ENCODE peak calls at places on chromosomes 16 and 17, in five cellular contexts. X is heart right ventricle; P is CD8-positive, alpha-beta T cell; F is IMR-90; Q is GM12865. K is an unnamed sample.
A peak's percentile ranks its signal among the peaks of the same experiment; 100 is the strongest.

GRCh38 chr17:9253308-9253707 is 232.0 kb downstream of the NTN1 start:
- DNase-seq in X (no peak), P (no peak), F (no peak), Q (no peak), K (no peak)

GRCh38 chr16:324451-325334 is 27.8 kb downstream of the AXIN1 start:
- DNase-seq in X (no peak), P (peak; percentile 57), F (no peak), Q (peak; percentile 70), K (no peak)

GRCh38 chr16:21159281-21159951 is 942 bp downstream of the LDAF1 start:
- DNase-seq in X (peak; percentile 49), P (no peak), F (no peak), Q (peak; percentile 28), K (no peak)

GRCh38 chr17:30555942-30556341 is 78.7 kb downstream of the GOSR1 start:
- DNase-seq in X (no peak), P (no peak), F (no peak), Q (no peak), K (no peak)

GRCh38 chr17:82823004-82823403 is 16.8 kb downstream of the ZNF750 start:
- DNase-seq in X (no peak), P (no peak), F (no peak), Q (peak; percentile 9), K (no peak)

GRCh38 chr17:63722403-63722802 is 19.2 kb downstream of the STRADA start:
- DNase-seq in X (no peak), P (no peak), F (peak; percentile 27), Q (no peak), K (no peak)

GRCh38 chr16:2963611-2964415 is at the start of gene KREMEN2:
- DNase-seq in X (no peak), P (no peak), F (no peak), Q (no peak), K (no peak)

GRCh38 chr17:47621293-47622178 is 28.2 kb upstream of the KPNB1 start:
- DNase-seq in X (peak; percentile 24), P (no peak), F (peak; percentile 91), Q (no peak), K (peak; percentile 96)

GRCh38 chr16:68446941-68447675 is 1.2 kb downstream of the SMPD3 start:
- DNase-seq in X (no peak), P (no peak), F (no peak), Q (no peak), K (no peak)

GRCh38 chr16:51461255-51461654 is 310.2 kb upstream of the SALL1 start:
- DNase-seq in X (no peak), P (no peak), F (no peak), Q (no peak), K (no peak)
- TF ChIP-seq CTCF in X (no peak), P (no peak), F (no peak), Q (no peak), K (no peak)

DNA sequence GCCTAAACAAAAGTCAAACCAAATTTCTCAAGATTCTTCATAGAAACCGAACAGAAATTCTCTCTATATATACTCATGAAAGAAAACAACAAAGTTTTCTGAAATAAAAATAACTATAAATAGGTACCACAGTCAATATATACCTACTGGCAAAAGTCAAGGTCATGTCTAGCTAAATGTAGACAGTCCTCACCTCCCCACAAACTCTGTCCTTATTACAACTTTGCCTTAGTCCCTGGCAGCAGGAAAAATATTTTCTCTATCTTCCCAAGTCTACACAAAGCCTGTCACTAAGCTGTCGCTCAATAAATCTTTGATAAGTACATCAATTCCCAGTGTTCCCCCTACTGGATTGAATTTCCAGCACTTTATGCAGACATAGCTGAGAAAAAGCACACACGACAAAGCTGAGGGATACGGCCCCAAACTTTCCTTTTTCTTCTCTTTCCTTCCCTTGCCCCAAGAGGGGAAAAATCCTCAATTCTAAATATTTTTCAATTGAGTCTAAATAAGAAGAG is 2.7 kb downstream of the CFAP20 start:
- DNase-seq in X (no peak), P (no peak), F (no peak), Q (no peak), K (no peak)
- H3K4me3 ChIP-seq in X (peak overlapping the region; percentile 85), P (no peak overlapping the region), F (no peak overlapping the region), Q (no peak overlapping the region), K (no peak overlapping the region)

GRCh38 chr16:19900590-19900989 is 15.9 kb upstream of the GPRC5B start:
- DNase-seq in X (no peak), P (no peak), F (no peak), Q (no peak), K (no peak)

GRCh38 chr16:19898924-19899604 is 14.4 kb upstream of the GPRC5B start:
- DNase-seq in X (no peak), P (no peak), F (peak; percentile 46), Q (peak; percentile 63), K (peak; percentile 47)

GRCh38 chr16:19901164-19901563 is 16.5 kb upstream of the GPRC5B start:
- DNase-seq in X (no peak), P (no peak), F (no peak), Q (no peak), K (no peak)

GRCh38 chr16:19898166-19898565 is 13.5 kb upstream of the GPRC5B start:
- DNase-seq in X (no peak), P (no peak), F (no peak), Q (no peak), K (no peak)

DNA sequence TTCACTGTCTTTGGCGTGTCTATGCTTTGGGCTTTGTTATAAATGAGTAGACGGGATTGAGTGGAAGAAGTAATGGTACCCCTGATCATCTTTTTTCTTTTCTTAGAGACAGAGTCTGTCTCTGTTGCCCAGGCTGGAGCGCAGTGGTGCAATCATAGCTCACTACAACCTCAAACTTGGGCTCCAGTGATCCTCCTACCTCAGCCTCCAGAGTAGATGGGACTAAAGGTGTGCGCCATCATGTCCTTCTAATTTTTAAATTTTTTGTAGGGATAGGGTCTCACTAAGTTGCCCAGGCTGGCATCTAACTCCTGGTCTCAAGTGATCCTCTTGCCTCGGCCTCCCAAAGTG is 14.9 kb upstream of the GPRC5B start:
- DNase-seq in X (no peak), P (no peak), F (no peak), Q (no peak), K (no peak)
- TF ChIP-seq CTCF in X (no peak), P (no peak), F (no peak), Q (no peak), K (no peak)

DNA sequence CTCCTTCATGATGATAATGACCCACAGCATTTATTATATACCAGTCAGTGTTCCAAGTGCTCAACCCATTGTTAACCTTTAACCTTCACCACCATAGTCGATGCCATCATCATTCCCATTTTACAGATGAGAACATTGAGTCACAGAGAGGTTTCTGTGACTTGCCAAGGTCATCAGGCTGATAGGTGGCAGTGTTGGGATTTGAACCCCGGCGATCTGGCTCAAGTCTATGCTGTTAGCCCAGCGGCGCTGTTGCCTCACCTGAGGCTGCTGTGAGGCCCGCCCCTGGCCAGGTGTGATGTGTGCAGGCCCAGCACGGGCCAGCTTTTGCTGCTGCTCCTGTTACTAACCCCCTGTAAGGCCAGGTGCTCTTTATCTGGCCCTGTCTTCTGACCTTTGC is 101.2 kb downstream of the OR1D5 start:
- DNase-seq in X (no peak), P (no peak), F (no peak), Q (no peak), K (no peak)
- H3K4me3 ChIP-seq in X (no peak overlapping the region), P (no peak overlapping the region), F (no peak overlapping the region), Q (no peak overlapping the region), K (no peak overlapping the region)

DNA sequence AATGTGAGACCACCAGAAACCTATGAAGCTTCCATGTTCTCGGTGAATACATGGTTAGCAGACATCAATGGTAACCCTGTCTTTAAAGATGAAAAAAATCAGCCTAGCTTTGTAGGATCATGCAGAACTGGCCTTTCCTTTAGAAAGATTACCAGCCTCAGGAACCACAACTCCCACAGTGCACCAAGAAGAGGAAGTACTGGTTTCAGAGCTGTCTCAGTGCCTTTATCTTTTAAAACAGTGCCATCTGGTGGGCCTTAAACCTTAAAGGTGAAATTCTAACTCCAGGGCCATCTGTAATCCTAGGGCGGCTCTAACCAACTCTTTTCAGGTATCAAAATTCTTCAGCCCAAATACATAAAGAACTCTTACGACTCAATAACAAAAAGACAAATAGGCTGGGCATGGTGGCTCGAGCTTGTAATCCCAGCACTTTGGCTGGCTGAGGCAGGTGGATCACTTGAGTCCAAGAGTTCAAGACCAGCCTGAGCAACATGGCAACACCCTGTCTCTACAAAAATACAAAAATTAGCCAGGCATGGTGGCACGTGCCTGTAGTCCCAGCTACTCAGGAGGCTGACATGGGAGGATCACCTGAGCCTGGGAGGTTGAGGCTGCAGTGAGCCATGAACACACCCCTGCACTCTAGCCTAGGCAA is 5.4 kb downstream of the ATPAF2 start:
- DNase-seq in X (no peak), P (peak; percentile 37), F (peak; percentile 87), Q (peak; percentile 89), K (peak; percentile 85)
- TF ChIP-seq CTCF in X (peak; percentile 56), P (peak; percentile 62), F (peak; percentile 91), Q (peak; percentile 50), K (peak; percentile 45)

GRCh38 chr16:56632848-56633365 is 448 bp downstream of the MT1M start:
- DNase-seq in X (no peak), P (no peak), F (no peak), Q (no peak), K (no peak)

GRCh38 chr16:56633535-56633934 is 1.1 kb downstream of the MT1M start:
- DNase-seq in X (no peak), P (no peak), F (no peak), Q (no peak), K (no peak)

GRCh38 chr16:56635441-56635967 is 3.0 kb upstream of the MT1A start:
- DNase-seq in X (no peak), P (no peak), F (no peak), Q (no peak), K (no peak)

GRCh38 chr16:56636616-56637413 is 1.7 kb upstream of the MT1A start:
- DNase-seq in X (no peak), P (no peak), F (no peak), Q (no peak), K (no peak)

DNA sequence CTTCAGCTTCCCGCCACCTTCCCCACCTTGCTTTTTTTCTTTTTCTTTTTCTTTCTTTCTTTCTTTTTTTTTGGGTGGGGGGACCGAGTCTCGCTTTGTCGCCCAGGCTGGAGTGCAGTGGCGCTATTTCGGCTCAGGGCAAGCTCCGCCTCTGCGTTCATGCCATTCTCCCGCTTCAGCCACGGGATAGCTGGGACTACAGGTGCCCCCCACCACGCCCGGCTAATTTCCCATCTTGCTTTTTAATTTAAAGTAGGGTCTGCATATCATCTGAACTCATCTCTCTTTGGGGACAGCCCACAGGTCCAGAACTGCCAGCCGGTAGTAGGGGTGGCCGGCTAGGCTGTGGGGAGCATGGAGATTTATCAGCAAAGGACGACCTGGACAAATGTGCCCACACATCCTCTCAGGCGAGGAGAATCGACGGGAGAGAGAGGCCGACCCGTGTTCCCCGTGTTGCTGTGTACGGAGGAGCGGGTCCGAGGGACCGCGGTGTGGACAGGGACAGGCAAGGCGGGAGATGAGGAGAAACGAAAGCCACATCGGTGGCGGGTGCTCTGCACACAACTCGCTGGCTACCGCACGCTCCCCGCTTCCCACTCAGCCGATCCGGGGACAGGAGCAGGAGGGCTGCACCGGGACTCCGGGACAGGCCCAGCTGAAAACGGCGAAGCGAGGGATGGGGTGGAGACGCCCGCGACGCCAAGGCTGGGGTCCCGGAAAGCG is 2.4 kb downstream of the MT1M start:
- DNase-seq in X (no peak), P (no peak), F (no peak), Q (no peak), K (no peak)
- H3K4me3 ChIP-seq in X (peak overlapping the region; percentile 14), P (peak overlapping the region; percentile 46), F (peak overlapping the region; percentile 3), Q (no peak overlapping the region), K (peak overlapping the region; percentile 15)